ENCODE peak calls at places on chromosomes 2 and 18, in five cellular contexts. T is ACHN; D is CD8-positive, alpha-beta memory T cell; K is prostate gland; H is RWPE1. F is an unnamed sample.

GRCh38 chr2:9388102-9388735 is 35.1 kb downstream of the ITGB1BP1 start:
- DNase-seq in T (no peak), D (no peak), K (no peak), H (no peak), F (no peak)

GRCh38 chr2:164841719-164842623 is at the start of gene COBLL1:
- DNase-seq in T (peak), D (no peak), K (peak), H (peak), F (peak)

GRCh38 chr2:138030459-138030858 is 66.2 kb downstream of the HNMT start:
- DNase-seq in T (no peak), D (no peak), K (no peak), H (no peak), F (no peak)

GRCh38 chr2:120366698-120367097 is 20.8 kb downstream of the INHBB start:
- DNase-seq in T (no peak), D (no peak), K (no peak), H (no peak), F (no peak)

GRCh38 chr2:212539145-212539880 is 711 bp upstream of the ERBB4 start:
- DNase-seq in T (no peak), D (no peak), K (peak), H (peak), F (peak)

GRCh38 chr2:225916692-225917091 is 517.2 kb downstream of the NYAP2 start:
- DNase-seq in T (no peak), D (no peak), K (no peak), H (no peak), F (no peak)

GRCh38 chr2:118808429-118808809 is 39.0 kb downstream of the EN1 start:
- DNase-seq in T (no peak), D (no peak), K (no peak), H (no peak), F (no peak)

GRCh38 chr2:108199726-108200125 is 40.0 kb upstream of the SULT1C3 start:
- DNase-seq in T (no peak), D (no peak), K (no peak), H (peak), F (no peak)

GRCh38 chr2:55948176-55948921 is 24.8 kb upstream of the EFEMP1 start:
- DNase-seq in T (no peak), D (no peak), K (no peak), H (no peak), F (no peak)

GRCh38 chr18:39624934-39625333 is 2059.3 kb upstream of the CELF4 start:
- DNase-seq in T (no peak), D (no peak), K (no peak), H (peak), F (no peak)

GRCh38 chr2:161956751-161957150 is 117.3 kb downstream of the DPP4 start:
- DNase-seq in T (no peak), D (no peak), K (no peak), H (no peak), F (no peak)

GRCh38 chr2:99861376-99861760 is 281.0 kb downstream of the AFF3 start:
- DNase-seq in T (no peak), D (no peak), K (no peak), H (no peak), F (no peak)

GRCh38 chr2:205867371-205867770 is 185.1 kb downstream of the NRP2 start:
- DNase-seq in T (no peak), D (no peak), K (no peak), H (no peak), F (no peak)

GRCh38 chr2:39523308-39524044 is 86.4 kb upstream of the MAP4K3 start:
- DNase-seq in T (peak), D (no peak), K (no peak), H (peak), F (no peak)

F was measured in NCI-H2107.